ENCODE peak calls at places on chromosomes 2 and 18, in ten cellular contexts. J is ovary, G is astrocyte, Q is right lobe of liver, M is heart right ventricle, D is Panc1, N is adrenal gland, H is mammary epithelial cell, U is K562, S is IMR-90. C is an unnamed sample. For H3K27me3 and H3K4me1, the result is how much of the 10 kb centered on the place peaks cover.

GRCh38 chr2:163659224-163659623 is 76.6 kb downstream of the FIGN start:
- DNase-seq in J (no peak), G (peak), Q (no peak), M (no peak), D (no peak), N (no peak), H (peak), U (no peak), S (no peak), C (no peak)

GRCh38 chr2:112623913-112624777 is 21.6 kb upstream of the SLC20A1 start:
- DNase-seq in J (no peak), G (peak), Q (peak), M (no peak), D (no peak), N (no peak), H (peak), U (peak), S (peak), C (peak)

GRCh38 chr2:196499686-196500085 is 139.8 kb upstream of the CCDC150 start:
- DNase-seq in J (no peak), G (no peak), Q (no peak), M (no peak), D (no peak), N (no peak), H (no peak), U (no peak), S (no peak), C (no peak)

GRCh38 chr2:39118786-39119499 is 1.9 kb downstream of the SOS1 start:
- DNase-seq in J (no peak), G (no peak), Q (no peak), M (no peak), D (no peak), N (no peak), H (peak), U (no peak), S (no peak), C (no peak)

GRCh38 chr2:28408764-28409599 is 16.3 kb downstream of the FOSL2 start:
- DNase-seq in J (no peak), G (peak), Q (no peak), M (no peak), D (no peak), N (peak), H (peak), U (no peak), S (peak), C (peak)

GRCh38 chr2:199382091-199382490 is 75.6 kb downstream of the SATB2 start:
- DNase-seq in J (no peak), G (peak), Q (no peak), M (no peak), D (no peak), N (no peak), H (no peak), U (no peak), S (peak), C (no peak)

GRCh38 chr18:21443776-21444464 is 156.6 kb downstream of the ESCO1 start:
- DNase-seq in J (no peak), G (no peak), Q (no peak), M (no peak), D (no peak), N (no peak), H (no peak), U (no peak), S (no peak), C (no peak)

GRCh38 chr2:144331652-144332355 is 188.1 kb downstream of the ZEB2 start:
- DNase-seq in J (peak), G (peak), Q (no peak), M (peak), D (no peak), N (no peak), H (no peak), U (peak), S (no peak), C (no peak)

GRCh38 chr2:16774091-16774490 is 108.5 kb upstream of the CYRIA start:
- DNase-seq in J (no peak), G (peak), Q (no peak), M (no peak), D (no peak), N (no peak), H (no peak), U (no peak), S (no peak), C (no peak)

GRCh38 chr18:62089174-62089573 is 97.7 kb downstream of the PIGN start:
- DNase-seq in J (no peak), G (no peak), Q (no peak), M (no peak), D (no peak), N (no peak), H (no peak), U (no peak), S (no peak), C (no peak)

GRCh38 chr2:60152226-60152833 is 401.1 kb downstream of the BCL11A start:
- DNase-seq in J (no peak), G (no peak), Q (no peak), M (no peak), D (peak), N (no peak), H (peak), U (peak), S (peak), C (no peak)

GRCh38 chr18:10370716-10371115 is 83.7 kb upstream of the APCDD1 start:
- DNase-seq in J (no peak), G (no peak), Q (no peak), M (no peak), D (no peak), N (no peak), H (no peak), U (no peak), S (no peak), C (no peak)

DNA sequence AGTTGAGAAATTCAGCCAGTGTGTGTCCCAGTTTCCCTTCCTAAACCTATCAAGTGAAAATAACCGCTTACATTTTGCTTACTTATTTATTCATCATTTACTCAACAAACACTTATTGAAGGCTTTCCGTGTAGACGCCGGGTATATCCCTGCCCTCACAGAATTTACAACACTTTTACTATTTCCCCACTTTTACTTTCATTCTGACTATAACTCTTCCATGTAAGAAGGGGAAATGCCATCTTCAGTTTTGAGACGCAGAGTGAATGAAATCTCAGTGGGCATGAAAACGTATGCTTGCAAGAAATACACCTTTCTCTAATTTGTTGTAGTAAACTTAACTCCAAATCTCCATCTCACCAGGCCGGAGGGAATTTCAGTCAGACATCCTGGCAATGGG is 251.0 kb upstream of the CHAC2 start:
- DNase-seq in J (no peak), G (no peak), Q (no peak), M (no peak), D (no peak), N (no peak), H (no peak), U (no peak), S (no peak), C (no peak)
- H3K27me3 ChIP-seq in J (under half), G (under half), Q (under half), M (under half), D (under half), N (under half), H (under half), U (under half), S (under half), C (under half)

GRCh38 chr18:12744103-12744502 is 41.3 kb downstream of the PSMG2 start:
- DNase-seq in J (no peak), G (peak), Q (no peak), M (no peak), D (peak), N (no peak), H (peak), U (peak), S (peak), C (no peak)
- TF ChIP-seq CTCF in J (no peak), G (peak), Q (peak), M (peak), D (no peak), N (peak), H (peak), U (peak), S (peak), C (peak)

GRCh38 chr2:108635630-108636354 is 83.5 kb upstream of the RANBP2 start:
- DNase-seq in J (no peak), G (no peak), Q (no peak), M (no peak), D (no peak), N (no peak), H (no peak), U (no peak), S (no peak), C (no peak)

GRCh38 chr2:108632332-108632712 is 87.0 kb upstream of the RANBP2 start:
- DNase-seq in J (no peak), G (no peak), Q (no peak), M (no peak), D (no peak), N (no peak), H (no peak), U (no peak), S (no peak), C (no peak)

GRCh38 chr2:108632748-108633147 is 86.5 kb upstream of the RANBP2 start:
- DNase-seq in J (no peak), G (no peak), Q (no peak), M (no peak), D (no peak), N (no peak), H (no peak), U (no peak), S (no peak), C (no peak)

GRCh38 chr2:108633379-108633778 is 85.9 kb upstream of the RANBP2 start:
- DNase-seq in J (no peak), G (no peak), Q (no peak), M (no peak), D (no peak), N (no peak), H (no peak), U (no peak), S (no peak), C (no peak)

DNA sequence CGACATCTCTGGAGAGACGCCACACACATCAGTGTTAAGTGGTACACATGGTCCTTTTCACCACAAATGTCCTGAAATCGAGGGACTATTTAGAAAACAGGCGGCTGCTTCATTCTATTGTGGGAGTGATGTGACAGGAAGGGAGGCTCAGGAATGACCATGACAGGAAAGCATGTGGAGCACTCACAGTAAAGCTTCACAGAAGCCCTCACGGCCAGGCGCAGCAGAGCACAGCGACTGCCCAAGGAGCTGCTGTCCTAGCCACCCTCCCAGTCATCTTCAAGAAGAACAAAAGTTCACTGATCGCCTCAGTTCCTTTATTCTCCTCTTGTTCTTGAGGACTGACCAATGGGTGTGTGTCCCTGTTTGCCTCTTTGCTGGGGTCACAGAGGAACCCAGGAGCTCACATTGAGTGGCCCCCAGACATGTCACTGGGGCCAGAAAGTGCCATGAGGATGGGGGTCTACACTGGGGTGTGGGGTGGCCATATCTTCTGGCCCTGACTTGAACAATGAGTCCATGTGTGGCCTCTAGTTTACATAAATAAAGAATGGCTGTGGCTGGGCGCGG is 84.6 kb upstream of the RANBP2 start:
- DNase-seq in J (no peak), G (no peak), Q (no peak), M (no peak), D (no peak), N (no peak), H (no peak), U (no peak), S (no peak), C (no peak)
- H3K4me1 ChIP-seq in J (under half), G (under half), Q (under half), M (under half), D (half or more), N (under half), H (under half), U (under half), S (under half), C (under half)

GRCh38 chr2:23592061-23592685 is 207.2 kb downstream of the KLHL29 start:
- DNase-seq in J (no peak), G (no peak), Q (no peak), M (no peak), D (no peak), N (no peak), H (no peak), U (no peak), S (no peak), C (no peak)
- H3K27me3 ChIP-seq in J (under half), G (under half), Q (under half), M (under half), D (under half), N (under half), H (under half), U (under half), S (under half), C (under half)

GRCh38 chr18:34959211-34959829 is 81.9 kb upstream of the MAPRE2 start:
- DNase-seq in J (no peak), G (no peak), Q (no peak), M (no peak), D (no peak), N (no peak), H (no peak), U (no peak), S (no peak), C (no peak)

GRCh38 chr18:34956663-34957062 is 84.5 kb upstream of the MAPRE2 start:
- DNase-seq in J (no peak), G (peak), Q (no peak), M (no peak), D (no peak), N (no peak), H (no peak), U (no peak), S (peak), C (no peak)

GRCh38 chr18:34957864-34958259 is 83.4 kb upstream of the MAPRE2 start:
- DNase-seq in J (no peak), G (no peak), Q (no peak), M (no peak), D (no peak), N (no peak), H (no peak), U (no peak), S (no peak), C (no peak)

GRCh38 chr18:34959989-34960388 is 81.2 kb upstream of the MAPRE2 start:
- DNase-seq in J (no peak), G (no peak), Q (no peak), M (no peak), D (no peak), N (no peak), H (no peak), U (no peak), S (no peak), C (no peak)

GRCh38 chr18:34957119-34957863 is 83.9 kb upstream of the MAPRE2 start:
- DNase-seq in J (no peak), G (peak), Q (no peak), M (no peak), D (no peak), N (no peak), H (no peak), U (no peak), S (no peak), C (no peak)
- TF ChIP-seq CTCF in J (no peak), G (no peak), Q (no peak), M (no peak), D (no peak), N (no peak), H (no peak), U (no peak), S (no peak), C (no peak)

GRCh38 chr18:57809190-57809589 is 6.1 kb upstream of the ATP8B1 start:
- DNase-seq in J (no peak), G (no peak), Q (no peak), M (no peak), D (no peak), N (no peak), H (no peak), U (no peak), S (no peak), C (no peak)
- H3K4me1 ChIP-seq in J (under half), G (under half), Q (under half), M (under half), D (under half), N (under half), H (under half), U (under half), S (under half), C (under half)